ENCODE peak calls at places on chromosomes 3 and 15, in six cellular contexts. One of them, this sample, is unnamed.

GRCh38 chr15:62209821-62210220 is 44.7 kb upstream of the C2CD4B start:
- DNase-seq in Panc1: no peak
- DNase-seq in HTR-8/SVneo: no peak
- DNase-seq in AML-193: no peak
- DNase-seq in AG04449: no peak
- DNase-seq in NCI-H1092: no peak
- DNase-seq in this sample: no peak

GRCh38 chr15:64311566-64311965 is 44.4 kb downstream of the CSNK1G1 start:
- DNase-seq in Panc1: no peak
- DNase-seq in HTR-8/SVneo: no peak
- DNase-seq in AML-193: no peak
- DNase-seq in AG04449: no peak
- DNase-seq in NCI-H1092: no peak
- DNase-seq in this sample: no peak

GRCh38 chr15:89496155-89497098 is at the start of gene RHCG:
- DNase-seq in Panc1: no peak
- DNase-seq in HTR-8/SVneo: no peak
- DNase-seq in AML-193: no peak
- DNase-seq in AG04449: no peak
- DNase-seq in NCI-H1092: no peak
- DNase-seq in this sample: peak; percentile 30

GRCh38 chr15:32747886-32748285 is 30.1 kb downstream of the GREM1 start:
- DNase-seq in Panc1: no peak
- DNase-seq in HTR-8/SVneo: no peak
- DNase-seq in AML-193: no peak
- DNase-seq in AG04449: no peak
- DNase-seq in NCI-H1092: no peak
- DNase-seq in this sample: peak; percentile 32

GRCh38 chr15:61835476-61836106 is 224.7 kb downstream of the VPS13C start:
- DNase-seq in Panc1: peak; percentile 43
- DNase-seq in HTR-8/SVneo: peak; percentile 61
- DNase-seq in AML-193: peak; percentile 18
- DNase-seq in AG04449: no peak
- DNase-seq in NCI-H1092: peak; percentile 5
- DNase-seq in this sample: peak; percentile 84

GRCh38 chr3:31710123-31710841 is 177.6 kb downstream of the STT3B start:
- DNase-seq in Panc1: no peak
- DNase-seq in HTR-8/SVneo: no peak
- DNase-seq in AML-193: no peak
- DNase-seq in AG04449: no peak
- DNase-seq in NCI-H1092: no peak
- DNase-seq in this sample: no peak

GRCh38 chr3:178170698-178171535 is 365.3 kb upstream of the KCNMB2 start:
- DNase-seq in Panc1: peak; percentile 2
- DNase-seq in HTR-8/SVneo: peak; percentile 37
- DNase-seq in AML-193: peak; percentile 32
- DNase-seq in AG04449: peak; percentile 77
- DNase-seq in NCI-H1092: no peak
- DNase-seq in this sample: peak; percentile 21

GRCh38 chr3:101518421-101518871 is 5.4 kb upstream of the SENP7 start:
- DNase-seq in Panc1: no peak
- DNase-seq in HTR-8/SVneo: no peak
- DNase-seq in AML-193: no peak
- DNase-seq in AG04449: no peak
- DNase-seq in NCI-H1092: no peak
- DNase-seq in this sample: no peak

GRCh38 chr3:66592061-66592875 is 91.4 kb upstream of the LRIG1 start:
- DNase-seq in Panc1: no peak
- DNase-seq in HTR-8/SVneo: no peak
- DNase-seq in AML-193: no peak
- DNase-seq in AG04449: peak; percentile 51
- DNase-seq in NCI-H1092: no peak
- DNase-seq in this sample: no peak

GRCh38 chr3:186042036-186042435 is 66.9 kb downstream of the ETV5 start:
- DNase-seq in Panc1: no peak
- DNase-seq in HTR-8/SVneo: no peak
- DNase-seq in AML-193: no peak
- DNase-seq in AG04449: no peak
- DNase-seq in NCI-H1092: no peak
- DNase-seq in this sample: no peak

GRCh38 chr3:53821631-53822068 is 24.6 kb downstream of the CHDH start:
- DNase-seq in Panc1: no peak
- DNase-seq in HTR-8/SVneo: no peak
- DNase-seq in AML-193: no peak
- DNase-seq in AG04449: no peak
- DNase-seq in NCI-H1092: no peak
- DNase-seq in this sample: peak; percentile 37

GRCh38 chr3:48655586-48655985 is 7.1 kb downstream of the CELSR3 start:
- DNase-seq in Panc1: no peak
- DNase-seq in HTR-8/SVneo: no peak
- DNase-seq in AML-193: no peak
- DNase-seq in AG04449: no peak
- DNase-seq in NCI-H1092: no peak
- DNase-seq in this sample: peak; percentile 27

GRCh38 chr15:87416591-87417257 is 839.8 kb downstream of the NTRK3 start:
- DNase-seq in Panc1: no peak
- DNase-seq in HTR-8/SVneo: no peak
- DNase-seq in AML-193: no peak
- DNase-seq in AG04449: no peak
- DNase-seq in NCI-H1092: no peak
- DNase-seq in this sample: peak; percentile 8

GRCh38 chr3:131491775-131492174 is 11.0 kb downstream of the MRPL3 start:
- DNase-seq in Panc1: no peak
- DNase-seq in HTR-8/SVneo: no peak
- DNase-seq in AML-193: no peak
- DNase-seq in AG04449: no peak
- DNase-seq in NCI-H1092: no peak
- DNase-seq in this sample: no peak

GRCh38 chr15:41022487-41023090 is 69.3 kb downstream of the CHAC1 start:
- DNase-seq in Panc1: peak; percentile 56
- DNase-seq in HTR-8/SVneo: peak; percentile 62
- DNase-seq in AML-193: peak; percentile 50
- DNase-seq in AG04449: peak; percentile 16
- DNase-seq in NCI-H1092: no peak
- DNase-seq in this sample: peak; percentile 78

GRCh38 chr3:12798559-12799179 is 2.2 kb downstream of the CAND2 start:
- DNase-seq in Panc1: no peak
- DNase-seq in HTR-8/SVneo: no peak
- DNase-seq in AML-193: no peak
- DNase-seq in AG04449: no peak
- DNase-seq in NCI-H1092: no peak
- DNase-seq in this sample: no peak

GRCh38 chr3:64444619-64445317 is 219.5 kb upstream of the PRICKLE2 start:
- DNase-seq in Panc1: no peak
- DNase-seq in HTR-8/SVneo: no peak
- DNase-seq in AML-193: no peak
- DNase-seq in AG04449: no peak
- DNase-seq in NCI-H1092: no peak
- DNase-seq in this sample: peak; percentile 11

GRCh38 chr15:58213587-58214360 is 75.6 kb downstream of the AQP9 start:
- DNase-seq in Panc1: no peak
- DNase-seq in HTR-8/SVneo: no peak
- DNase-seq in AML-193: no peak
- DNase-seq in AG04449: no peak
- DNase-seq in NCI-H1092: no peak
- DNase-seq in this sample: peak; percentile 59

GRCh38 chr15:89396723-89397652 is 62.4 kb upstream of the POLG start:
- DNase-seq in Panc1: no peak
- DNase-seq in HTR-8/SVneo: no peak
- DNase-seq in AML-193: no peak
- DNase-seq in AG04449: no peak
- DNase-seq in NCI-H1092: no peak
- DNase-seq in this sample: no peak

GRCh38 chr3:50972029-50972428 is 297.3 kb downstream of the DOCK3 start:
- DNase-seq in Panc1: no peak
- DNase-seq in HTR-8/SVneo: no peak
- DNase-seq in AML-193: no peak
- DNase-seq in AG04449: no peak
- DNase-seq in NCI-H1092: no peak
- DNase-seq in this sample: peak; percentile 5

GRCh38 chr3:36866358-36866757 is 78.5 kb downstream of the TRANK1 start:
- DNase-seq in Panc1: no peak
- DNase-seq in HTR-8/SVneo: no peak
- DNase-seq in AML-193: no peak
- DNase-seq in AG04449: no peak
- DNase-seq in NCI-H1092: no peak
- DNase-seq in this sample: no peak

GRCh38 chr3:179348325-179349013 is 960 bp downstream of the MFN1 start:
- DNase-seq in Panc1: no peak
- DNase-seq in HTR-8/SVneo: no peak
- DNase-seq in AML-193: peak; percentile 86
- DNase-seq in AG04449: no peak
- DNase-seq in NCI-H1092: no peak
- DNase-seq in this sample: no peak

GRCh38 chr3:46913644-46914043 is 36.1 kb downstream of the PTH1R start:
- DNase-seq in Panc1: no peak
- DNase-seq in HTR-8/SVneo: peak; percentile 59
- DNase-seq in AML-193: no peak
- DNase-seq in AG04449: no peak
- DNase-seq in NCI-H1092: peak; percentile 78
- DNase-seq in this sample: no peak

GRCh38 chr15:67941643-67942315 is 101.9 kb upstream of the RNU6-1 start:
- DNase-seq in Panc1: no peak
- DNase-seq in HTR-8/SVneo: peak; percentile 65
- DNase-seq in AML-193: no peak
- DNase-seq in AG04449: no peak
- DNase-seq in NCI-H1092: no peak
- DNase-seq in this sample: no peak

This sample was measured in AG20443.